ENCODE peak calls at places on chromosomes 16 and 17, in nine cellular contexts. O is IMR-90, P is tibial nerve, S is suprapubic skin, Y is uterus, I is right lobe of liver, G is gastrocnemius medialis, U is adrenal gland, W is Peyer's patch. D is an unnamed sample.

GRCh38 chr16:54772400-54772799 is 158.3 kb upstream of the IRX5 start:
- DNase-seq in W (no peak), G (no peak), I (no peak), P (no peak), Y (no peak), O (no peak), S (no peak), U (no peak), D (no peak)

GRCh38 chr16:78704421-78704820 is 605.0 kb downstream of the WWOX start:
- DNase-seq in Y (no peak), P (no peak), U (no peak), I (no peak), S (no peak), G (no peak), O (no peak), W (no peak), D (no peak)

GRCh38 chr16:24848065-24848464 is 2.3 kb downstream of the SLC5A11 start:
- DNase-seq in O (peak), S (no peak), U (no peak), Y (no peak), P (no peak), I (no peak), W (no peak), G (no peak), D (no peak)

GRCh38 chr16:53817812-53818211 is 113.9 kb downstream of the FTO start:
- DNase-seq in W (no peak), S (no peak), Y (no peak), O (peak), I (no peak), G (no peak), U (no peak), P (no peak), D (no peak)

GRCh38 chr17:17957584-17957916 is 14.7 kb downstream of the TOM1L2 start:
- DNase-seq in W (no peak), S (no peak), P (no peak), Y (no peak), O (no peak), I (no peak), U (no peak), G (no peak), D (no peak)

GRCh38 chr16:88669986-88670385 is 7.1 kb upstream of the MVD start:
- DNase-seq in W (no peak), Y (no peak), G (no peak), P (no peak), O (no peak), S (peak), U (no peak), I (no peak), D (no peak)

GRCh38 chr17:81917565-81918332 is at the start of gene SIRT7:
- DNase-seq in U (peak), W (peak), P (peak), S (no peak), G (peak), O (peak), Y (peak), I (peak), D (no peak)

GRCh38 chr16:2297506-2297860 is 29.6 kb upstream of the RNPS1 start:
- DNase-seq in G (no peak), S (no peak), U (no peak), P (no peak), O (no peak), W (no peak), I (no peak), Y (no peak), D (no peak)

GRCh38 chr16:30121741-30122620 is 1.0 kb downstream of the MAPK3 start:
- DNase-seq in O (no peak), G (peak), U (peak), S (peak), W (peak), Y (peak), P (peak), I (peak), D (no peak)

GRCh38 chr16:83458612-83459011 is 349.2 kb upstream of the HSBP1 start:
- DNase-seq in Y (no peak), O (peak), G (no peak), I (no peak), U (no peak), S (no peak), P (no peak), W (no peak), D (no peak)

GRCh38 chr17:21127508-21128077 is 829 bp downstream of the DHRS7B start:
- DNase-seq in Y (no peak), G (no peak), I (no peak), O (peak), W (no peak), P (no peak), U (no peak), S (no peak), D (no peak)

GRCh38 chr16:3846595-3847091 is 33.9 kb downstream of the CREBBP start:
- DNase-seq in W (no peak), I (no peak), P (no peak), O (no peak), S (no peak), Y (no peak), U (no peak), G (no peak), D (no peak)

GRCh38 chr17:4938670-4939553 is 934 bp downstream of the SLC25A11 start:
- DNase-seq in Y (no peak), G (peak), W (no peak), O (no peak), U (no peak), S (no peak), P (no peak), I (no peak), D (no peak)

GRCh38 chr17:78113804-78114785 is 14.5 kb downstream of the TMC6 start:
- DNase-seq in W (no peak), I (no peak), G (no peak), Y (no peak), S (peak), O (no peak), U (no peak), P (no peak), D (no peak)

GRCh38 chr17:49987681-49988441 is 7.2 kb downstream of the DLX3 start:
- DNase-seq in I (no peak), W (peak), S (no peak), G (no peak), Y (no peak), U (no peak), P (no peak), O (no peak), D (no peak)

GRCh38 chr16:77211880-77212735 is 12.9 kb downstream of the SYCE1L start:
- DNase-seq in I (peak), O (no peak), G (no peak), P (no peak), S (peak), W (peak), Y (peak), U (peak), D (no peak)

GRCh38 chr17:40522250-40522960 is 21.0 kb upstream of the TNS4 start:
- DNase-seq in Y (peak), G (peak), S (peak), U (no peak), I (no peak), O (peak), W (peak), P (no peak), D (no peak)

GRCh38 chr17:37488009-37488604 is 1.6 kb upstream of the DUSP14 start:
- DNase-seq in U (peak), O (peak), S (no peak), P (no peak), I (no peak), Y (no peak), G (no peak), W (no peak), D (no peak)

GRCh38 chr16:89277641-89278341 is 60.3 kb downstream of the ZNF778 start:
- DNase-seq in I (no peak), Y (no peak), W (no peak), U (no peak), P (no peak), S (no peak), G (no peak), O (no peak), D (no peak)

GRCh38 chr17:71071041-71071440 is 901.7 kb downstream of the KCNJ2 start:
- DNase-seq in W (no peak), I (no peak), O (no peak), G (no peak), Y (no peak), U (no peak), S (no peak), P (no peak), D (no peak)
- H3K27ac ChIP-seq in W (no peak), I (no peak), O (no peak), G (no peak), Y (no peak), U (no peak), S (no peak), P (no peak), D (no peak)

GRCh38 chr16:81616321-81617020 is 162.6 kb upstream of the PLCG2 start:
- DNase-seq in O (peak), I (peak), U (peak), Y (peak), G (peak), P (peak), W (peak), S (peak), D (peak)

GRCh38 chr16:81615833-81616232 is 163.3 kb upstream of the PLCG2 start:
- DNase-seq in G (no peak), S (no peak), U (no peak), Y (no peak), P (no peak), W (no peak), I (no peak), O (no peak), D (no peak)

GRCh38 chr16:81614171-81614570 is 164.9 kb upstream of the PLCG2 start:
- DNase-seq in P (no peak), G (no peak), I (no peak), S (no peak), W (no peak), O (no peak), Y (no peak), U (no peak), D (no peak)

GRCh38 chr16:81614654-81615359 is 164.3 kb upstream of the PLCG2 start:
- DNase-seq in Y (no peak), W (no peak), U (no peak), P (no peak), I (no peak), O (no peak), G (no peak), S (no peak), D (no peak)

DNA sequence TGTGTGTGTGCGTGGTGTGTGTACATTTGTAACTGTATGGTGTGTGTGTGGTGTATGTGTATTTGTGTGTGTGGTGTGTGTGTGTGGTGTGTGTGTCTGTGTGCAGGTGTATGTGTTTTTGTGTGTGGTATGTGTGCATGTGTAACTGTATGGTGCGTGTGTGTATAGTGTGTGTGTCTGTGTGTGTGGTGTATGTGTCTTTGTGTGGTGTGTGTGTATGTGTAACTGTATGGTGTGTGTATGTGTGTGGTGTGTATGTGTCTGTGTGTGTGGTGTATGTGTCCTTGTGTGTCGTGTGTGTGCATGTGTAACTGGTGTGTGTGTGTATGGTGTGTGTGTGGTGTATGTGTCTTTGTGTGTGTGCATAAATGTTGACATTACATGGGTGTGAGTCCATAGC is 163.7 kb upstream of the PLCG2 start:
- DNase-seq in O (no peak), P (no peak), S (no peak), G (no peak), W (no peak), I (no peak), Y (no peak), U (no peak), D (no peak)
- TF ChIP-seq POLR2A in O (no peak), P (no peak), S (no peak), G (no peak), W (no peak), I (no peak), Y (no peak), U (no peak), D (no peak)

DNA sequence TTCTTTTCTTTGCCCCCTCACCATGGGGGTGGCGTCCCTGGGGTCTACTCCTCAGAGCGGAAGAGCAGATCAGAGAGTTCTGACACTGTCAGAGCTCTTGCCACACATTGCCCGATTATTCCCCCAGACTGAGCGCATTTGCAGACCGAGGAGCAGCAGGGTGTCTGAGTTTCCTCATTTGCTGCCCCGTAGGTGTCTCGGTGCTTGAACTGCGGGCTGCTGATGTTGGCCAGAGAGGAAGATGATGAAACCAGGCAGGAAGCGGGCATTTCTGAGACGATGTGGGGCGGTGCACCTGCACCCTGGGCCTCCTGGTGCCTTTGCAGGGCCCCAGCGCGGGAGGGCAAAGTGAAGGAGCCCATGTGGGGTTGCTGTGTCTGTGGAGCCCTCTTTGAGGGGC is 55.2 kb downstream of the ARSG start:
- DNase-seq in P (peak), I (peak), Y (no peak), W (no peak), U (no peak), S (no peak), G (no peak), O (no peak), D (no peak)
- H3K27ac ChIP-seq in P (no peak), I (peak), Y (no peak), W (peak), U (no peak), S (no peak), G (no peak), O (no peak), D (peak)

GRCh38 chr16:87186440-87186839 is 130.8 kb downstream of the C16orf95 start:
- DNase-seq in U (no peak), S (no peak), W (no peak), P (no peak), I (no peak), O (no peak), Y (no peak), G (no peak), D (no peak)
- TF ChIP-seq POLR2A in U (no peak), S (no peak), W (no peak), P (no peak), I (no peak), O (no peak), Y (no peak), G (no peak), D (no peak)

D was measured in esophagus squamous epithelium.